ENCODE peak calls at places on chromosome 7, in five cellular contexts. B is NCI-H345, K is OCI-M1, V is left cardiac atrium, N is NCI-H2171. C is an unnamed sample.

GRCh38 chr7:6228865-6229264 is 43.6 kb downstream of the CYTH3 start:
- DNase-seq in B (no peak), K (peak; percentile 94), V (no peak), N (no peak), C (no peak)

GRCh38 chr7:94160719-94161435 is 156.7 kb upstream of the BET1 start:
- DNase-seq in B (no peak), K (peak; percentile 92), V (no peak), N (no peak), C (no peak)

GRCh38 chr7:108015740-108016139 is 12.8 kb upstream of the LAMB1 start:
- DNase-seq in B (no peak), K (no peak), V (no peak), N (no peak), C (no peak)

GRCh38 chr7:22969010-22969431 is 44.9 kb downstream of the HYCC1 start:
- DNase-seq in B (no peak), K (no peak), V (no peak), N (no peak), C (no peak)

GRCh38 chr7:8436965-8437364 is 3.6 kb downstream of the NXPH1 start:
- DNase-seq in B (no peak), K (peak; percentile 54), V (no peak), N (no peak), C (peak; percentile 85)

GRCh38 chr7:19294629-19295028 is 149.4 kb upstream of the FERD3L start:
- DNase-seq in B (no peak), K (no peak), V (no peak), N (peak; percentile 31), C (no peak)

GRCh38 chr7:141975806-141976523 is 2.4 kb upstream of the TAS2R38 start:
- DNase-seq in B (peak; percentile 66), K (peak; percentile 65), V (peak; percentile 78), N (peak; percentile 64), C (peak; percentile 85)

GRCh38 chr7:14698239-14698638 is 204.3 kb downstream of the DGKB start:
- DNase-seq in B (no peak), K (peak; percentile 25), V (no peak), N (no peak), C (peak; percentile 18)

GRCh38 chr7:25805027-25805687 is 346.8 kb upstream of the NFE2L3 start:
- DNase-seq in B (peak; percentile 88), K (no peak), V (no peak), N (peak; percentile 52), C (no peak)

GRCh38 chr7:128161466-128162125 is 79.5 kb upstream of the LEP start:
- DNase-seq in B (no peak), K (no peak), V (no peak), N (no peak), C (no peak)

GRCh38 chr7:35648367-35648766 is 46.6 kb downstream of the HERPUD2 start:
- DNase-seq in B (no peak), K (peak; percentile 32), V (no peak), N (no peak), C (no peak)

GRCh38 chr7:12715372-12716133 is 28.1 kb downstream of the ARL4A start:
- DNase-seq in B (peak; percentile 66), K (peak; percentile 94), V (peak; percentile 83), N (no peak), C (peak; percentile 97)

GRCh38 chr7:99193527-99194214 is 14.2 kb downstream of the KPNA7 start:
- DNase-seq in B (no peak), K (no peak), V (no peak), N (no peak), C (no peak)

GRCh38 chr7:157684157-157684595 is 347.4 kb downstream of the DNAJB6 start:
- DNase-seq in B (no peak), K (no peak), V (no peak), N (no peak), C (no peak)

GRCh38 chr7:127809285-127809702 is 157.3 kb downstream of the SND1 start:
- DNase-seq in B (no peak), K (peak; percentile 65), V (no peak), N (peak; percentile 86), C (no peak)

GRCh38 chr7:6725003-6725402 is 18.3 kb upstream of the ZNF12 start:
- DNase-seq in B (no peak), K (no peak), V (no peak), N (no peak), C (no peak)

GRCh38 chr7:20574784-20575757 is 40.4 kb upstream of the ABCB5 start:
- DNase-seq in B (no peak), K (no peak), V (peak; percentile 25), N (no peak), C (no peak)

GRCh38 chr7:132076301-132077049 is 499.8 kb downstream of the PLXNA4 start:
- DNase-seq in B (no peak), K (no peak), V (no peak), N (no peak), C (no peak)

GRCh38 chr7:79282882-79283602 is 170.4 kb downstream of the MAGI2 start:
- DNase-seq in B (no peak), K (no peak), V (no peak), N (peak; percentile 55), C (no peak)

GRCh38 chr7:42924223-42924877 is 7.6 kb downstream of the PSMA2 start:
- DNase-seq in B (no peak), K (no peak), V (no peak), N (no peak), C (no peak)

GRCh38 chr7:11458736-11459483 is 373.1 kb downstream of the THSD7A start:
- DNase-seq in B (no peak), K (no peak), V (no peak), N (no peak), C (no peak)

GRCh38 chr7:117269417-117269816 is 53.4 kb downstream of the WNT2 start:
- DNase-seq in B (no peak), K (no peak), V (no peak), N (no peak), C (no peak)

GRCh38 chr7:70647801-70648491 is 484.0 kb upstream of the GALNT17 start:
- DNase-seq in B (no peak), K (no peak), V (no peak), N (no peak), C (no peak)

GRCh38 chr7:40298421-40298820 is 163.6 kb downstream of the SUGCT start:
- DNase-seq in B (no peak), K (no peak), V (no peak), N (no peak), C (no peak)

GRCh38 chr7:128831994-128832879 is 2.0 kb downstream of the FLNC start:
- DNase-seq in B (no peak), K (peak; percentile 56), V (peak; percentile 60), N (peak; percentile 81), C (no peak)

GRCh38 chr7:43954524-43955228 is 28.4 kb downstream of the UBE2D4 start:
- DNase-seq in B (peak; percentile 10), K (peak; percentile 46), V (no peak), N (peak; percentile 51), C (no peak)

GRCh38 chr7:135341049-135341448 is 107.4 kb downstream of the STRA8 start:
- DNase-seq in B (no peak), K (no peak), V (no peak), N (no peak), C (no peak)

GRCh38 chr7:2157473-2158279 is 75.1 kb downstream of the MAD1L1 start:
- DNase-seq in B (peak; percentile 94), K (no peak), V (peak; percentile 64), N (peak; percentile 54), C (peak; percentile 64)

GRCh38 chr7:138257459-138258193 is 181.4 kb downstream of the AKR1D1 start:
- DNase-seq in B (no peak), K (peak; percentile 95), V (peak; percentile 46), N (no peak), C (no peak)

GRCh38 chr7:127391591-127392181 is 822 bp downstream of the ZNF800 start:
- DNase-seq in B (peak; percentile 8), K (peak; percentile 58), V (peak; percentile 48), N (no peak), C (no peak)

GRCh38 chr7:39678935-39679690 is 55.7 kb downstream of the RALA start:
- DNase-seq in B (no peak), K (peak; percentile 31), V (no peak), N (no peak), C (no peak)

GRCh38 chr7:101506531-101506930 is 122.6 kb downstream of the MYL10 start:
- DNase-seq in B (no peak), K (no peak), V (no peak), N (no peak), C (no peak)

GRCh38 chr7:100675581-100676350 is 2.2 kb downstream of the GNB2 start:
- DNase-seq in B (no peak), K (peak; percentile 84), V (peak; percentile 88), N (no peak), C (peak; percentile 66)

C was measured in NCI-H748 treated with DMSO at 0.1 percent for 48 hours.